ENCODE peak calls at places on chromosomes 1 and 21, in six cellular contexts. E is mammary epithelial cell; K is iPS DF 6.9; Z is naive thymus-derived CD4-positive, alpha-beta T cell; R is neural progenitor cell; I is left ventricle myocardium inferior. Q is an unnamed sample. For H3K4me1, the result is how much of the 10 kb centered on the place peaks cover.

GRCh38 chr1:152107984-152108898 is 7.0 kb downstream of the TCHH start:
- DNase-seq in Z (peak), E (no peak), I (peak), K (no peak), R (peak), Q (no peak)

GRCh38 chr1:202661136-202661845 is 49.0 kb downstream of the SYT2 start:
- DNase-seq in R (no peak), I (no peak), Z (no peak), E (no peak), K (no peak), Q (no peak)

GRCh38 chr21:39022901-39023693 is 160.2 kb downstream of the PSMG1 start:
- DNase-seq in R (no peak), E (no peak), K (no peak), Z (no peak), I (peak), Q (no peak)

GRCh38 chr1:30751830-30752650 is 5.5 kb downstream of the LAPTM5 start:
- DNase-seq in K (no peak), I (no peak), Z (no peak), R (no peak), E (no peak), Q (no peak)

GRCh38 chr1:25219661-25220251 is 12.5 kb downstream of the SYF2 start:
- DNase-seq in E (no peak), I (no peak), Z (no peak), K (no peak), R (no peak), Q (no peak)

GRCh38 chr21:28688381-28688780 is 304.3 kb downstream of the LTN1 start:
- DNase-seq in K (no peak), R (no peak), E (peak), I (no peak), Z (no peak), Q (no peak)

GRCh38 chr1:32967863-32968571 is 3.4 kb upstream of the RNF19B start:
- DNase-seq in Z (no peak), I (no peak), R (no peak), E (peak), K (no peak), Q (no peak)

GRCh38 chr1:209650454-209650853 is 1.8 kb downstream of the LAMB3 start:
- DNase-seq in I (no peak), K (no peak), R (no peak), E (peak), Z (no peak), Q (no peak)

GRCh38 chr1:9345922-9346321 is 53.2 kb downstream of the SPSB1 start:
- DNase-seq in R (no peak), I (no peak), Z (no peak), E (peak), K (no peak), Q (no peak)

GRCh38 chr1:9343269-9343668 is 50.6 kb downstream of the SPSB1 start:
- DNase-seq in R (no peak), Z (no peak), K (no peak), E (no peak), I (no peak), Q (no peak)

GRCh38 chr1:9346566-9346965 is 53.9 kb downstream of the SPSB1 start:
- DNase-seq in Z (no peak), K (no peak), R (no peak), E (no peak), I (no peak), Q (no peak)

GRCh38 chr1:9345471-9345870 is 52.8 kb downstream of the SPSB1 start:
- DNase-seq in R (no peak), I (no peak), E (no peak), K (no peak), Z (no peak), Q (no peak)

DNA sequence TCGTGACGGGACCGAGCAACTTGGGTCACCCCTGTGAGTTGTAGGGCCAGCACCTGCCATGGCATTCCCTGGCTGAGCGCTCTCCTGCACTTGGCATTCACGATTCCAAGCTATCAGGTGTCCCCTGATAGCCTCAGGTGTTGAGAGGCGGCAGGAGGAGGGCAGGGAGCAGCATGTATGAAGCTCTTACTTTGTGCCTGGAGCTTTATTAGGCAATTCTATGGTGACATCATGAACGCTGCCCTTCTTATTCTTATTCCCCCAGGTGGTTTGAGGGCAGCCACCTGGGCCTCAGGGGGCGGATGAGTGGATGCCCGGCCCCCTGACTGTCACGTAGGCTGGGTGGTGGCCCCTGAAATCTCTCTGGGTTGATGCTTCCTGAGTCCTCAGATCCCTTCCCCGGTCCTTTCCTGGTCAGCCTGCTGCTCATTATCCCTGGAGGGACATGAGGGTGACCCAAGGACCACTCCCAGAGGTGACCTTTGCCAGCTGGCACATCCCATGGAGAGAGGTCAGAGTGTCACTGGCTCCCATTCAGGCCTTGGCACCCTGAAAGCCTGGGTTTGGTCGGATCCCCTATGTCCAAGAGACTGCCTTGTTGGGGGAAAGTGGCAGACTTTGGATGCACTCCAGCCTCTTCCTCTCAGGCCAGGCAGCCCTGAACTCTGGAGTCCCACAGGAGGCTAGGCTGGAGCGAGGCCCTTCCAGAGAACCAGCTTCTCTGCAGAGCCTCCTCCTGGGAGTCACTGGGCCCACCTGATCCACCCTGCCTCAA is 51.9 kb downstream of the SPSB1 start:
- DNase-seq in R (no peak), Z (no peak), E (no peak), K (no peak), I (no peak), Q (no peak)
- H3K27ac ChIP-seq in R (no peak), Z (no peak), E (no peak), K (no peak), I (peak), Q (no peak)

DNA sequence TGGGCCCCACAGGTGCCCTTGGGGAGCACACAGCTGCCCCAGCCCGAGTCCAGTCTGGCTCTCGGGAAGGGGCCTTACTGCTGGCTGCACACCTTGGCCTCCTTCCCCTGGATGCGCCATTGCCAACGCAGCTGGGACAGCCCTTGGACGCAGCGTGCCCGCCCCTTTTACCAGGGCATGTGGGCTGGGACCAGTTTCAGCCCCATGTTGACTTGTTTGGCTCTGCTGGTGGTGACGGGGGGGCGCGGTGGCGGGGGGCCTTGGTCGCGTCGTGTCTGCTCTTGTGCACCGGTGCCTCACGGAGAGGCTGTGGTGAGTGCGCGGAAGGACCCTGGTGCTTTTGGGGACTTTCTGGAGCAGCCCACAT is 19.6 kb downstream of the SKI start:
- DNase-seq in K (no peak), E (no peak), R (no peak), Z (no peak), I (no peak), Q (no peak)
- H3K4me1 ChIP-seq in K (under half), E (under half), R (half or more), Z (under half), I (half or more), Q (under half)

GRCh38 chr1:225878282-225878681 is 3.9 kb downstream of the TMEM63A start:
- DNase-seq in Z (no peak), R (no peak), I (no peak), K (no peak), E (no peak), Q (no peak)

GRCh38 chr1:225881081-225882007 is 836 bp downstream of the TMEM63A start:
- DNase-seq in I (peak), E (peak), Z (peak), R (peak), K (no peak), Q (peak)

GRCh38 chr1:225880210-225880584 is 2.0 kb downstream of the TMEM63A start:
- DNase-seq in E (no peak), Z (no peak), K (no peak), I (peak), R (no peak), Q (no peak)

GRCh38 chr1:225880636-225881035 is 1.5 kb downstream of the TMEM63A start:
- DNase-seq in E (no peak), K (no peak), Z (no peak), I (no peak), R (no peak), Q (no peak)

GRCh38 chr1:225879521-225880209 is 2.5 kb downstream of the TMEM63A start:
- DNase-seq in Z (no peak), K (no peak), I (no peak), R (no peak), E (peak), Q (peak)
- H3K4me3 ChIP-seq in Z (peak), K (no peak), I (peak), R (no peak), E (no peak), Q (no peak)

DNA sequence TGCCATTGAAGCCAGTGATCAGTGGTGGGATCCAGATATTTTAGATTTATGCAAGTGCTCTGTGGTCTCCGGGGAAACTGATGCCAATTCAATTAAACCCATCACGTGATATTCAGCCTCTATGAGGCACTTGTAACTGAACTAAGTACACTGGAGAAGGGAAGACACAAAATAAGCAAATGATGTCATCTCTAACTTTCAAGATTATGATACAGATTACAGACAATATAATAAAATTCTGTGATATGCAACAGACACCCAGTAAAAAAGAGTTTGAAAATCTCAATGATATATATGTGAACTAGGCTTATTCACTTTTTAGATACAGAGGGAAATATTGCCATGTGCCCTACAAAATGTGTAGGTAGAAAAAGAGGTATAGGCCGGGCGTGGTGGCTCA is 102.9 kb upstream of the GREM2 start:
- DNase-seq in R (no peak), Z (no peak), K (no peak), E (no peak), I (no peak), Q (no peak)
- H3K27ac ChIP-seq in R (no peak), Z (no peak), K (no peak), E (no peak), I (no peak), Q (no peak)

DNA sequence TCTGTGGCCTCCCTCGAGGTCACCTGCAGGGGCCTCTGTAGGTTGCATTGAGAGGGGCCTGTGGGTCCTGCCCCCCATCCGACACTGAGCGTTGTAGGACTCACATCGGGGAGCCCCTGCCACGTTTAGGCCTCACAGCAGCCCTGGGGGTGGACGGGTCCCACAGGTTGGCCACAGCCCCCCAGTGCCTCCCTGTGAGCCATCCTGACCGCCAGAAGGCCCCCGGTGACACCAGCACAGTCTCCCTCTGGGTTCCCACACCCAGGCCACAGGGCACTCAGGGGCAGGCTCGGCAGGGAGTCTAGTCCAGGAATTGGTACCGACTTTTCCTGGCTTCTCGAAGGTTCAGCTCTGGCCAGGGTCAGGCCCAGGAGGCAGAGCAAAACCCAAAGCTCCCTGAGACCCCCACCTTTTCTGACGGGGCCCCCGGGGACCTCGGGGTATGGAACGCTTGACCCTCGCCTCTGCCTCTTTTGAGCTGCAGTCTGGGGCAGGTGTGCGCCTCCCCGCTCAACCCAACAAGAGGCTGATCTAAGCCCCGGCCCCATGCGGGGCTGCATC is 13.9 kb upstream of the POFUT2 start:
- DNase-seq in K (no peak), E (no peak), I (peak), R (no peak), Z (no peak), Q (no peak)
- H3K4me1 ChIP-seq in K (under half), E (under half), I (half or more), R (under half), Z (under half), Q (under half)

DNA sequence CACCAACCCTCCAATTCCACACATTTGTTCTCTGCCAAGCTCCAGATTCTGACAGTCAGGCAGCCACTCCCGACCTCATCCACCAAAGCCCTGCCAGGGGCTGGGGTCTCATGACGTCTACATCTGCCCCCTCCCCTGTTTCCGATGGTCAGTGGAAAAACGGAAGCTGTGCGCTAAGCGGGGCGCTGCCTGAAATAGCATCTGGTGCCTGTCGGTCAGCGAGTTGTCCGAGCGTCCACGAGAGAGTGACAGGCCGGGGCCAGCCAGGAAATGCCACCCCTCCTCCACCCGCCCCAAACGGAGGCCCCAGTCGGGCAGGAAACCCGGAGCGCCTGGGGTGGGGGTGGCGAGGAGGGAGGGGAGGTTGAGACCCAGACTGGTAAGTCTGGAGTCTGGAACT is 3.3 kb upstream of the TAL1 start:
- DNase-seq in I (peak), K (no peak), E (no peak), R (no peak), Z (no peak), Q (no peak)
- H3K4me3 ChIP-seq in I (peak), K (no peak), E (no peak), R (no peak), Z (no peak), Q (no peak)

DNA sequence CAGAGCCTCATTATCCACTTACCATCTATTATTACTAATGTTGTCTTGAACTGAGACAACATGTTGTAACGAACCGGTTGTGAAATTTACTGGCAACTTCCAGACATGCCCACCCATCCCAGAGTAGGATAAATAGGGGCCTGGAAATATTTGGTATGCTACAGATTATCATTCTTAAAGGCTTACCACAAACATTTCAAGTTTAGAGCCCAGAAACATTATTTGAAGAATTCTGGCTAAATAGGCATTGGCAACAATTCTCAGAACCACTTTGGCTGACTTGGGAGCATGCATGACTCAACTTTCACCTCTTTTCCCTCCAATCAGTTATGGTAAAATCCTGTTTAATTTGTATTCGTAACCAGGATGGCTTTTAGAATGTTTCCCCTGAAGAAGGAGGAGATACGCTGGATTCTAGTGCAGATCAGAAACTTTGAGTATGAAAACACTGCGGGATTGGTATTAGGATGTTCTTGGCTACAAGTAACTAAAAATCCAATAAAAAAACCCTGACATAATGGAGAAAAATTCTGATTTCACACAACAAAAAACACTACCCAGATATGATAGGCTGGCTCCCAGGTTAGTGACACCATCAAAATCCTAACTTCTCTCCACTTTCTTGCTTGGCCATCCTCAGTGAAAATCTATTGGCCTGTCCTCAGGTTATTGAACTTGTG is 130.0 kb upstream of the SLC44A3 start:
- DNase-seq in I (no peak), E (no peak), Z (no peak), R (no peak), K (no peak), Q (no peak)
- H3K27ac ChIP-seq in I (peak), E (no peak), Z (no peak), R (no peak), K (no peak), Q (no peak)

Q was measured in pancreas.